ENCODE peak calls at places on chromosomes 4 and X, in four cellular contexts. K is tibial nerve, Q is fibroblast of lung, Z is RWPE1. F is an unnamed sample.

GRCh38 chr4:88196523-88197185 is 38.2 kb upstream of the ABCG2 start:
- DNase-seq in K (no peak), Q (no peak), Z (no peak), F (no peak)

GRCh38 chr4:97770222-97770621 is 373.1 kb downstream of the STPG2 start:
- DNase-seq in K (no peak), Q (no peak), Z (no peak), F (no peak)

GRCh38 chr4:117983541-117984451 is 50.5 kb upstream of the NDST3 start:
- DNase-seq in K (no peak), Q (peak; percentile 72), Z (no peak), F (no peak)

GRCh38 chr4:40349561-40350198 is 14.5 kb downstream of the CHRNA9 start:
- DNase-seq in K (no peak), Q (peak; percentile 71), Z (no peak), F (no peak)

GRCh38 chr4:158581161-158581560 is 59.5 kb downstream of the RXFP1 start:
- DNase-seq in K (no peak), Q (peak; percentile 19), Z (no peak), F (no peak)

GRCh38 chr4:112279025-112279881 is 6.5 kb downstream of the TIFA start:
- DNase-seq in K (no peak), Q (no peak), Z (no peak), F (no peak)

GRCh38 chr4:117691572-117692351 is 342.5 kb upstream of the NDST3 start:
- DNase-seq in K (no peak), Q (no peak), Z (no peak), F (no peak)

GRCh38 chr4:112327950-112328349 is 30.8 kb downstream of the ALPK1 start:
- DNase-seq in K (no peak), Q (peak; percentile 35), Z (peak; percentile 37), F (no peak)

GRCh38 chrX:40170830-40171512 is 73.2 kb upstream of the BCOR start:
- DNase-seq in K (no peak), Q (no peak), Z (no peak), F (no peak)

GRCh38 chrX:153410328-153410727 is 944 bp upstream of the ZFP92 start:
- DNase-seq in K (no peak), Q (no peak), Z (no peak), F (no peak)

GRCh38 chrX:24357101-24357500 is 3.3 kb upstream of the SUPT20HL1 start:
- DNase-seq in K (no peak), Q (peak; percentile 10), Z (no peak), F (no peak)

GRCh38 chrX:40734956-40735317 is 405 bp downstream of the MED14 start:
- DNase-seq in K (no peak), Q (peak; percentile 26), Z (no peak), F (peak; percentile 5)

GRCh38 chr4:152896819-152897218 is 39.3 kb upstream of the FHDC1 start:
- DNase-seq in K (no peak), Q (peak; percentile 22), Z (no peak), F (no peak)

GRCh38 chr4:73867783-73868182 is 1.4 kb upstream of the CXCL1 start:
- DNase-seq in K (no peak), Q (peak; percentile 13), Z (peak; percentile 42), F (peak; percentile 61)

GRCh38 chrX:133544105-133544504 is 128.8 kb upstream of the GPC4 start:
- DNase-seq in K (no peak), Q (peak; percentile 72), Z (peak; percentile 13), F (no peak)

GRCh38 chr4:85408326-85408725 is 66.6 kb upstream of the ARHGAP24 start:
- DNase-seq in K (no peak), Q (no peak), Z (no peak), F (no peak)

GRCh38 chr4:31929676-31930075 is 1209.5 kb downstream of the PCDH7 start:
- DNase-seq in K (no peak), Q (no peak), Z (no peak), F (no peak)

GRCh38 chr4:3851211-3851610 is 85.0 kb downstream of the ADRA2C start:
- DNase-seq in K (no peak), Q (peak; percentile 9), Z (peak; percentile 16), F (no peak)

GRCh38 chrX:15500497-15500966 is at the start of gene BMX:
- DNase-seq in K (no peak), Q (no peak), Z (no peak), F (no peak)

GRCh38 chr4:88735554-88735953 is 37.9 kb upstream of the NAP1L5 start:
- DNase-seq in K (no peak), Q (peak; percentile 63), Z (no peak), F (no peak)

GRCh38 chrX:119573840-119574393 is 446 bp upstream of the UBE2A start:
- DNase-seq in K (peak; percentile 7), Q (peak; percentile 55), Z (peak; percentile 46), F (no peak)

GRCh38 chr4:149057594-149057993 is 615.4 kb upstream of the NR3C2 start:
- DNase-seq in K (no peak), Q (no peak), Z (no peak), F (no peak)

GRCh38 chr4:65502151-65502691 is 168.1 kb downstream of the EPHA5 start:
- DNase-seq in K (no peak), Q (peak; percentile 92), Z (no peak), F (no peak)

GRCh38 chrX:47658684-47659515 is at the start of gene UXT:
- DNase-seq in K (peak; percentile 87), Q (peak; percentile 94), Z (peak; percentile 85), F (peak; percentile 87)

GRCh38 chrX:119118780-119119395 is 8.7 kb downstream of the KIAA1210 start:
- DNase-seq in K (peak; percentile 51), Q (peak; percentile 24), Z (peak; percentile 20), F (peak; percentile 4)

DNA sequence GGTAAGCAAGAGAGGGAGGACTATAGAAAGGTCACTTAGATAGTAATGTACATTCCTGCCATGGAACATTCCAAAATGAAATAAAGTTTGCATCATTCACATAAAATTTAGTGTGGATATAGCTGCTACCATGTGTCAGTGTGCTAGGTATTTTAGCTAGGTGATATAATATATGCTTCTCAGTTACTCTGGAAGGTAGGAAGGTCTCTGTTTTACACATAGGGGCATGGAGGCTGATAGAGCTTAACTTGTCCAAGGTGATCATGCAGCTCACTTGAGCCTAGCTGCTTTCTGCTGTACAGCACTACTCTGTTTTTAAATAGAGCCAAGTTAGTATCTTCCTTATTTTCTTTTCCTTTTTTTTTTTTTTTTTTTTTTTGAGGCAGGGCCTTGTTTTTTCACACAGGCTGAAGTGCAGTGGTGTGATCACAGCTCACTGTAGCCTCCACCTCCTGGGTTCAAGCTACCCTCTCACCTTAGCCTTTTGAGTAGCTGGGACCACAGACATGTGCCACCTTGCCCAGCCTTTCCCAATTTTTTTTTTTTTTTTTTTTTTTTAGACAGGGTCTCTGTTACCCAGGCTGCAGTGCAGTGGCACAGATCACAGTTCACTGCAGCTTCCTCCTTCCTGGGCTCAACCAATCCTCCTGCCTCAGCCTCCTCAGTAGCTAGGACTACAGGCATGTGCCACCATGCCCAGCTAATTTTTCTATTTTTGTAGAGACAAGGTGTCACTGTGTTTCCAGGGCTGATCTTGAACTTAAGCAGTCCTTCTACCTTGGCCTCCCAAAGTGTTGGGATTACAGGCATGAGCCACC is 10.4 kb downstream of the AFF1 start:
- DNase-seq in K (no peak), Q (no peak), Z (no peak), F (no peak)
- H3K27ac ChIP-seq in K (no peak overlapping the region), Q (no peak overlapping the region), Z (no peak overlapping the region), F (no peak overlapping the region)

GRCh38 chrX:107675823-107676555 is 47.7 kb downstream of the PRPS1 start:
- DNase-seq in K (peak; percentile 47), Q (peak; percentile 23), Z (no peak), F (peak; percentile 42)

GRCh38 chrX:107675365-107675654 is 47.0 kb downstream of the PRPS1 start:
- DNase-seq in K (no peak), Q (no peak), Z (no peak), F (no peak)

GRCh38 chrX:107677909-107678308 is 49.6 kb downstream of the PRPS1 start:
- DNase-seq in K (no peak), Q (no peak), Z (no peak), F (no peak)

GRCh38 chrX:107677501-107677901 is 49.2 kb downstream of the PRPS1 start:
- DNase-seq in K (no peak), Q (peak; percentile 47), Z (no peak), F (no peak)

GRCh38 chrX:107676559-107677378 is 48.5 kb downstream of the PRPS1 start:
- DNase-seq in K (peak; percentile 74), Q (peak; percentile 88), Z (peak; percentile 67), F (peak; percentile 77)
- H3K27ac ChIP-seq in K (peak overlapping the region; percentile 96), Q (peak overlapping the region; percentile 61), Z (peak overlapping the region; percentile 99), F (peak overlapping the region; percentile 89)

GRCh38 chrX:16950423-16950822 is 4.0 kb downstream of the REPS2 start:
- DNase-seq in K (no peak), Q (no peak), Z (no peak), F (no peak)

GRCh38 chrX:16946971-16947562 is 609 bp downstream of the REPS2 start:
- DNase-seq in K (no peak), Q (no peak), Z (no peak), F (peak; percentile 4)

DNA sequence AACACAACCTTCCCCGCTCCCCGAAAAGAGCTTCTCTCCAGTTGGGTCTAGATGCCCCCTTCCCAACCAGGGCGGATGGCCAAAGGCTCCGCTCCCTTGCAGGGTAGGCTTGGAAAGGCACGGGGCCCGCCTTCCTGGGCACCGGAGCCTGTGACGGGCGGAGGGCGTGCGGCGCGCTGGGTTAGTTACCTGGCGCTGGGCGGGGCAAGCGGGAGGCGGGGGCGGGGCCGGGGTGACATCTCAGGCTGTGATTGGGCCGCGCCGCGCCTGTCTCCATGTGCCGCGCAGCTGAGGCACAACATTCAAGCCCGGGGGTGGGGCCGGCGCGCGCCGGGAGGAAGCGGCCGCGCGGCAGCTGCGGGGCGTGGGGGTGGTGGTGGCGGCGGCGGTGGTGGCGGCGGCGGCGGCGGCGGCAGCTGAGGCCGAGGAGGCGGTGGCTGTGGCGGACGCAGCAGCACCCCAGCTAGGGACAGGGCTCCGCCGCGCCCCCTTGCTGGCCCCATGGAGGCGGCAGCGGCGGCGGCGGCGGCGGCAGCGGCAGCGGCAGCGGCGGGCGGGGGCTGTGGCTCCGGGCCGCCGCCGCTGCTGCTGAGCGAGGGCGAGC is at the start of gene REPS2:
- DNase-seq in K (peak; percentile 57), Q (peak; percentile 64), Z (peak; percentile 77), F (peak; percentile 88)
- H3K27ac ChIP-seq in K (no peak within 1 kb of the TSS), Q (no peak within 1 kb of the TSS), Z (no peak within 1 kb of the TSS), F (peak within 1 kb of the TSS; percentile 57)

GRCh38 chr4:56743550-56743949 is 62.5 kb upstream of the HOPX start:
- DNase-seq in K (no peak), Q (no peak), Z (no peak), F (no peak)
- H3K27ac ChIP-seq in K (no peak overlapping the region), Q (no peak overlapping the region), Z (no peak overlapping the region), F (no peak overlapping the region)

GRCh38 chr4:15918484-15919129 is 19.9 kb downstream of the FGFBP1 start:
- DNase-seq in K (no peak), Q (no peak), Z (no peak), F (no peak)
- H3K27ac ChIP-seq in K (no peak overlapping the region), Q (no peak overlapping the region), Z (peak overlapping the region; percentile 62), F (no peak overlapping the region)

GRCh38 chr4:5203925-5204324 is 152.6 kb downstream of the STK32B start:
- DNase-seq in K (peak; percentile 16), Q (no peak), Z (no peak), F (no peak)
- H3K27ac ChIP-seq in K (no peak overlapping the region), Q (no peak overlapping the region), Z (no peak overlapping the region), F (no peak overlapping the region)

F was measured in prostate gland.